ENCODE peak calls at places on chromosomes 3 and 15, in seven cellular contexts. L, J, R, T, Z, M and K are unnamed samples.

GRCh38 chr15:75109731-75110130 is 86.3 kb downstream of the PPCDC start:
- DNase-seq in L (no peak), J (no peak), R (no peak), T (no peak), Z (no peak), M (no peak), K (no peak)

GRCh38 chr15:45660231-45660979 is 25.6 kb downstream of the SQOR start:
- DNase-seq in L (no peak), J (no peak), R (peak; percentile 46), T (no peak), Z (no peak), M (no peak), K (no peak)

GRCh38 chr15:40238927-40239591 is at the start of gene PAK6:
- DNase-seq in L (peak; percentile 79), J (peak; percentile 41), R (peak; percentile 32), T (peak; percentile 15), Z (peak; percentile 71), M (peak; percentile 31), K (peak; percentile 41)

GRCh38 chr3:182450942-182451607 is 342.2 kb upstream of the ATP11B start:
- DNase-seq in L (no peak), J (no peak), R (no peak), T (no peak), Z (no peak), M (no peak), K (no peak)

GRCh38 chr3:79724206-79724605 is 43.6 kb downstream of the ROBO1 start:
- DNase-seq in L (no peak), J (no peak), R (no peak), T (no peak), Z (no peak), M (no peak), K (peak; percentile 40)

GRCh38 chr3:126034481-126035361 is 49.2 kb downstream of the SLC41A3 start:
- DNase-seq in L (peak; percentile 26), J (peak; percentile 57), R (peak; percentile 24), T (no peak), Z (no peak), M (no peak), K (no peak)

GRCh38 chr15:99095626-99096025 is 9.3 kb upstream of the SYNM start:
- DNase-seq in L (no peak), J (no peak), R (no peak), T (no peak), Z (no peak), M (no peak), K (no peak)

GRCh38 chr3:151226088-151226563 is 23.1 kb upstream of the GPR171 start:
- DNase-seq in L (peak; percentile 75), J (no peak), R (peak; percentile 88), T (no peak), Z (no peak), M (peak; percentile 89), K (no peak)

GRCh38 chr3:178381555-178381954 is 154.7 kb upstream of the KCNMB2 start:
- DNase-seq in L (no peak), J (no peak), R (no peak), T (no peak), Z (no peak), M (no peak), K (no peak)

GRCh38 chr3:66237551-66237950 is 16.8 kb downstream of the SLC25A26 start:
- DNase-seq in L (no peak), J (no peak), R (no peak), T (no peak), Z (no peak), M (no peak), K (no peak)

GRCh38 chr3:187678869-187679268 is 8.7 kb upstream of the SST start:
- DNase-seq in L (no peak), J (no peak), R (peak; percentile 75), T (peak; percentile 65), Z (no peak), M (peak; percentile 77), K (peak; percentile 49)

GRCh38 chr15:94972314-94972713 is 741.0 kb downstream of the MCTP2 start:
- DNase-seq in L (no peak), J (no peak), R (no peak), T (no peak), Z (no peak), M (peak; percentile 4), K (no peak)

GRCh38 chr3:82643948-82644347 is 882.5 kb upstream of the GBE1 start:
- DNase-seq in L (no peak), J (no peak), R (no peak), T (peak; percentile 8), Z (no peak), M (no peak), K (peak; percentile 51)

GRCh38 chr3:167497903-167498302 is 24.1 kb upstream of the SERPINI2 start:
- DNase-seq in L (no peak), J (no peak), R (no peak), T (no peak), Z (no peak), M (no peak), K (no peak)

GRCh38 chr3:167491626-167492025 is 17.8 kb upstream of the SERPINI2 start:
- DNase-seq in L (no peak), J (no peak), R (no peak), T (no peak), Z (no peak), M (no peak), K (no peak)

GRCh38 chr3:167489571-167489970 is 15.7 kb upstream of the SERPINI2 start:
- DNase-seq in L (no peak), J (no peak), R (no peak), T (no peak), Z (no peak), M (no peak), K (no peak)

GRCh38 chr3:167487556-167487955 is 13.7 kb upstream of the SERPINI2 start:
- DNase-seq in L (no peak), J (no peak), R (no peak), T (no peak), Z (no peak), M (no peak), K (no peak)

DNA sequence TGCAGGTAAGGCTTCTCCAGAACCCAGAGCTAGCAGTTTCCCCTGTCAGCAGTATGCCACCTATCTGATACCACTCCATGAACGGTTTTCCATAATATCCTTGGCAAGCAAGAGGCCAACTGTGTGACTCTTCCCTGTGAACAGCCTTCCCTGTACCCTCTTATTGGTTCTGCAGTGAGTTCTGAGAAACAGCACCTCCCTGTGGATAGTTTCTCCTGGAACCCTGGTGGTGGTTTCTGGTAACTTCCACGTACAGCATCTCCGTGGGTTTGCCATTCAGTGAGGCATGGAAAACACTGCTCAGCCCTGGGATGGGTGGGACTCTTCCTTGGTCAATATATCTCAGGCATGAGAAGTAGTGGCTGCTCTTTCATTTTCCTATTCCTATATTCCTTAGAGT is 19.4 kb upstream of the SERPINI2 start:
- DNase-seq in L (no peak), J (no peak), R (no peak), T (peak; percentile 3), Z (peak; percentile 28), M (no peak), K (peak; percentile 29)
- TF ChIP-seq CTCF in L (peak; percentile 48), J (no peak), R (no peak), T (peak; percentile 74), Z (peak; percentile 17), M (peak; percentile 3), K (peak; percentile 87)

GRCh38 chr3:14322667-14323295 is 79.6 kb upstream of the SLC6A6 start:
- DNase-seq in L (no peak), J (no peak), R (no peak), T (no peak), Z (no peak), M (no peak), K (peak; percentile 35)
- H3K4me3 ChIP-seq in L (no peak overlapping the region), J (no peak overlapping the region), R (no peak overlapping the region), T (no peak overlapping the region), Z (no peak overlapping the region), M (no peak overlapping the region), K (no peak overlapping the region)

DNA sequence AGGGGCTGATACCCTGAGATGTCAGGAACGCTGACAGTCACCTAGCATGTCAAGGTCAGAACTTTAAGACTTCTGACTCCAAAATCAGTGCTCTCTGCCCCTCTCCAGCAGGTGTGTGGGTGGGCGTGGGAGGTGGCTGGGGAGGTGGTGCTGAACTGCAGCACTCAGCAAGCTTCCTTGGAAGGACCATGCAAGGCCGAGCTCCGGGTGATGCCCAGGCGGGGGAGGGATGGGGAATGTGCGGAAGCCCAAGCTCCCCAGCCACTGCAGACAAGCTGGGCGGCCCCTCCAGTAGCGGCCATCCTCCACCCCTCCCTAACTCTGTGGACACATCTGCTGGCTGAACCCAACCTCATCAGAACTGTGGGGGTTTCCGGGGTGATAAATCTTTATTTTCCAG is 296.6 kb downstream of the TLE3 start:
- DNase-seq in L (no peak), J (no peak), R (no peak), T (no peak), Z (no peak), M (no peak), K (no peak)
- TF ChIP-seq CTCF in L (no peak), J (no peak), R (no peak), T (no peak), Z (no peak), M (no peak), K (no peak)

GRCh38 chr3:58434990-58435389 is 1.4 kb upstream of the PDHB start:
- DNase-seq in L (peak; percentile 17), J (no peak), R (peak; percentile 86), T (no peak), Z (no peak), M (peak; percentile 78), K (no peak)

GRCh38 chr3:58434511-58434910 is 879 bp upstream of the PDHB start:
- DNase-seq in L (no peak), J (no peak), R (no peak), T (no peak), Z (no peak), M (no peak), K (no peak)

GRCh38 chr3:58432905-58433304 is 727 bp downstream of the PDHB start:
- DNase-seq in L (no peak), J (no peak), R (no peak), T (no peak), Z (no peak), M (no peak), K (no peak)

GRCh38 chr3:58433400-58434169 is at the start of gene PDHB:
- DNase-seq in L (peak; percentile 35), J (peak; percentile 95), R (peak; percentile 83), T (peak; percentile 93), Z (peak; percentile 89), M (peak; percentile 88), K (peak; percentile 92)

DNA sequence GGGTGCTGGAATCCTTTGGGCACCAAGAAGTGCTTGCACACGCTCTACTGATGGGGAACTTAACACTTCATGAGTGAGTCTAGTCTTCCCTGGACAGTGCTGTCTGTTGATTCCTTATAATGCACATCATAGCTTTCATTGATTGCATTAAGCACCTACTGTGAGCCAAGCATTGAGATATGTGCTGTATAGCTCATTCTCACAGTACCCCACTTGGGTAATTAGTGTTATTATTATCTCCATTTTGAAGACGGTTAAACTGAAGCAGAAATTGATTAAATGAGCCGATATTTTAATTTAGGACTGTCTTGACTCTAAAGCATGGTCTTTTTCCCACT is 507 bp upstream of the PDHB start:
- DNase-seq in L (no peak), J (no peak), R (no peak), T (no peak), Z (no peak), M (no peak), K (no peak)
- H3K4me3 ChIP-seq in L (peak overlapping the region; percentile 85), J (peak overlapping the region; percentile 83), R (peak overlapping the region; percentile 58), T (peak overlapping the region; percentile 83), Z (peak overlapping the region; percentile 64), M (peak overlapping the region; percentile 86), K (peak overlapping the region; percentile 19)